ENCODE peak calls at places on chromosomes 5 and 9, in ten cellular contexts. H is A549, N is fibroblast of lung, T is endothelial cell, U is coronary artery, F is K562, Z is H9, W is OCI-LY7, J is lung, G is cardiac muscle cell. R is an unnamed sample.

GRCh38 chr5:33657181-33657580 is 216.4 kb downstream of the TARS1 start:
- DNase-seq in T (no peak), W (no peak), U (no peak), J (no peak), H (no peak), G (no peak), N (no peak), F (no peak), Z (no peak), R (no peak)

GRCh38 chr9:121169094-121169601 is 32.5 kb downstream of the RAB14 start:
- DNase-seq in Z (no peak), T (peak), U (no peak), H (peak), W (peak), G (peak), N (no peak), F (peak), J (no peak), R (no peak)

GRCh38 chr9:111621895-111622480 is 9.1 kb upstream of the DNAJC25 start:
- DNase-seq in H (peak), W (peak), N (peak), F (peak), T (peak), Z (no peak), G (no peak), J (no peak), U (no peak), R (no peak)

GRCh38 chr5:126589536-126590297 is 5.3 kb downstream of the ALDH7A1 start:
- DNase-seq in F (no peak), Z (no peak), T (no peak), N (no peak), U (no peak), W (no peak), J (no peak), H (no peak), G (no peak), R (no peak)

GRCh38 chr5:67537439-67538342 is 341.1 kb upstream of the CD180 start:
- DNase-seq in G (peak), W (no peak), J (no peak), H (no peak), F (no peak), Z (no peak), T (no peak), N (no peak), U (no peak), R (no peak)

GRCh38 chr9:95515272-95516113 is 1.3 kb downstream of the PTCH1 start:
- DNase-seq in G (peak), N (no peak), Z (peak), F (no peak), U (no peak), H (no peak), W (peak), J (no peak), T (peak), R (no peak)

GRCh38 chr5:167233507-167233906 is 1057.9 kb upstream of the WWC1 start:
- DNase-seq in Z (no peak), F (no peak), U (no peak), J (no peak), T (no peak), N (peak), W (no peak), H (no peak), G (no peak), R (no peak)

GRCh38 chr9:115289757-115290208 is 171.8 kb upstream of the TNC start:
- DNase-seq in J (no peak), W (no peak), T (no peak), U (no peak), G (no peak), H (no peak), F (no peak), Z (no peak), N (peak), R (no peak)

GRCh38 chr9:72362118-72362531 is 2.9 kb downstream of the ZFAND5 start:
- DNase-seq in F (no peak), N (peak), W (no peak), J (no peak), G (no peak), U (no peak), Z (no peak), T (no peak), H (peak), R (no peak)

GRCh38 chr9:135198889-135199288 is 111.4 kb downstream of the OLFM1 start:
- DNase-seq in W (no peak), N (no peak), T (no peak), J (no peak), Z (peak), H (no peak), G (peak), F (no peak), U (no peak), R (no peak)

GRCh38 chr9:2336055-2336454 is 285.5 kb upstream of the VLDLR start:
- DNase-seq in T (no peak), N (no peak), G (peak), W (no peak), H (peak), Z (no peak), F (no peak), J (no peak), U (no peak), R (no peak)

DNA sequence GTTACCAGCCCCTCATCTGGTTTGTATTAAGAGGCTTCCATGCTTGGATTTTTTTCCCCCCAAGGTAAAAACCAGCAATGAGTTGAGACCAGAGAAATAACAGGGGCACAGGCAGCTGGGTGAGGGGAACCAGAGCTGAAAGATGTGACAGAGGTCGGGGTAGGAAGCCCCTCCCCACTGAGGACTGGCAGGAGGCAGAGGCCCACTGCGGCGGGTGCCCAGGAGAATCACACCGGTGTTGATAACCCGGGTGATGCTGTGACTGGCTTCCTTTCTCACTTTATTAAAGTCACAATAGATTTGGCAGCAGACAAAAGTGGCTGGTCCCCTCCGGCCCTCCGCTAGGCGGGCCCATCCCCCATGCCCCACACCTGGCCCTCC is 116.5 kb upstream of the PHYKPL start:
- DNase-seq in U (no peak), F (no peak), T (no peak), H (no peak), J (no peak), Z (no peak), G (no peak), N (no peak), W (no peak), R (no peak)
- TF ChIP-seq CTCF in U (no peak), F (no peak), T (no peak), H (no peak), J (no peak), Z (no peak), G (no peak), N (no peak), W (no peak), R (no peak)

GRCh38 chr9:70466976-70467551 is 52.6 kb upstream of the KLF9 start:
- DNase-seq in U (no peak), J (no peak), Z (no peak), W (no peak), T (no peak), G (no peak), H (no peak), F (no peak), N (peak), R (no peak)
- TF ChIP-seq CTCF in U (no peak), J (no peak), Z (no peak), W (no peak), T (no peak), G (peak), H (no peak), F (no peak), N (no peak), R (no peak)

GRCh38 chr5:154873791-154874331 is 15.4 kb downstream of the CNOT8 start:
- DNase-seq in H (no peak), W (no peak), G (no peak), N (no peak), J (no peak), U (no peak), T (no peak), F (no peak), Z (no peak), R (no peak)

GRCh38 chr5:154866841-154867240 is 8.4 kb downstream of the CNOT8 start:
- DNase-seq in H (no peak), J (no peak), F (no peak), U (no peak), W (no peak), G (no peak), N (peak), Z (no peak), T (no peak), R (no peak)

GRCh38 chr5:154865466-154866184 is 7.2 kb downstream of the CNOT8 start:
- DNase-seq in U (no peak), N (no peak), J (no peak), W (no peak), T (no peak), Z (no peak), H (no peak), G (no peak), F (no peak), R (no peak)

GRCh38 chr5:154871732-154872131 is 13.3 kb downstream of the CNOT8 start:
- DNase-seq in U (no peak), J (no peak), N (no peak), G (no peak), Z (no peak), T (no peak), H (no peak), W (no peak), F (no peak), R (no peak)

DNA sequence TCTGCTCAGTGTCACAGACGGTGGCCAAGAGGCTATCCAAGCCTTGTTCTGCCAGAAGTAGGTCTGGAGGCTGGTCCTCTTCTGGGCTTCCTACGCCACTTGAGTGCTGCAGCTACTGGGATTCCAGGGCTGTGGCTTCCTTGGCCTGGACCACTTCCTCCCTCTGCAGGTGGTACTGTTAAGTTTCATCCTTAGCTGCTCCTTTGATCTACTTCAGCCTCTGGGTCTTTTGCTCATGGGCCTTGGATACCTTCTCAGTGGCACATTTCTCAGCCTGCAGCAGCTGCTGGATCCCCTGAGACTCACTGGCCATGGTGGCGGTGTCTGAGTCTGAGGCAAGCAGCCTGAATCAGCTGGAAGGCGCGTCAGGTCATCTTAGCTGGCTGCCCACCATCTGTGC is 10.3 kb downstream of the CNOT8 start:
- DNase-seq in F (peak), G (peak), W (peak), Z (peak), J (no peak), H (peak), N (no peak), U (no peak), T (no peak), R (no peak)
- TF ChIP-seq CTCF in F (peak), G (peak), W (peak), Z (peak), J (no peak), H (peak), N (no peak), U (no peak), T (no peak), R (no peak)

GRCh38 chr9:34048730-34049629 is at the start of gene UBAP2:
- DNase-seq in G (peak), T (peak), Z (peak), N (peak), H (peak), J (peak), F (peak), U (peak), W (peak), R (peak)
- TF ChIP-seq CTCF in G (no peak), T (no peak), Z (no peak), N (no peak), H (no peak), J (no peak), F (no peak), U (no peak), W (no peak), R (peak)

GRCh38 chr5:137923856-137924255 is 34.6 kb downstream of the PKD2L2 start:
- DNase-seq in W (no peak), F (no peak), Z (no peak), T (no peak), N (peak), H (no peak), J (no peak), U (no peak), G (peak), R (no peak)
- TF ChIP-seq CTCF in W (peak), F (no peak), Z (no peak), T (no peak), N (peak), H (no peak), J (no peak), U (no peak), G (peak), R (no peak)

DNA sequence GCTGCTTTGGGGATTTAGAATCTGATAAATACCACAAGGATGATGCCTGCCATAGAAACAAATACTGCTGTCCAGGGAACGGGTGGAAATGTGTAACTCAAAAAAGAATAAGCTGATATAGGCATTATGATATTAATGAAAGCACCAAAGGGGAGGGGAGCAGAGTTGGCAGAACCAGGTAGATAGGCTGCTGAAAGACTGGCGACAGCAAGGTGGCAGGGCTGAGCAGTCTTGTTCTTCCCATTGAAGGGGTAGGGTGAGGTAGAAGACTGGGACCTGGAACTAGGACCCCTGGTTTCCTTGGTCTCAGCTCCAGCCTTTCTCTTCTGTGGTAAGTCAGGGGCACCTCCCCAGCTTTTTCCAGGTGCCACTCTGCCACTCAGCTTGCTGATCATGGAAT is 31.4 kb upstream of the TMOD1 start:
- DNase-seq in F (no peak), Z (peak), H (peak), N (no peak), U (no peak), W (peak), G (peak), J (no peak), T (no peak), R (no peak)
- TF ChIP-seq CTCF in F (peak), Z (peak), H (no peak), N (peak), U (no peak), W (peak), G (peak), J (no peak), T (no peak), R (no peak)

GRCh38 chr9:107158321-107158720 is 124.8 kb upstream of the RAD23B start:
- DNase-seq in U (no peak), N (peak), F (no peak), W (peak), T (peak), Z (peak), H (peak), J (no peak), G (peak), R (no peak)

GRCh38 chr9:107154291-107154690 is 128.8 kb upstream of the RAD23B start:
- DNase-seq in F (no peak), W (no peak), N (no peak), U (no peak), H (no peak), T (no peak), Z (no peak), G (no peak), J (no peak), R (no peak)

GRCh38 chr9:107154766-107155165 is 128.3 kb upstream of the RAD23B start:
- DNase-seq in J (no peak), G (no peak), T (no peak), W (no peak), Z (no peak), H (no peak), F (no peak), U (no peak), N (no peak), R (no peak)

GRCh38 chr9:107153336-107153735 is 129.7 kb upstream of the RAD23B start:
- DNase-seq in J (no peak), F (no peak), N (peak), T (no peak), G (no peak), Z (no peak), H (no peak), U (no peak), W (no peak), R (no peak)

DNA sequence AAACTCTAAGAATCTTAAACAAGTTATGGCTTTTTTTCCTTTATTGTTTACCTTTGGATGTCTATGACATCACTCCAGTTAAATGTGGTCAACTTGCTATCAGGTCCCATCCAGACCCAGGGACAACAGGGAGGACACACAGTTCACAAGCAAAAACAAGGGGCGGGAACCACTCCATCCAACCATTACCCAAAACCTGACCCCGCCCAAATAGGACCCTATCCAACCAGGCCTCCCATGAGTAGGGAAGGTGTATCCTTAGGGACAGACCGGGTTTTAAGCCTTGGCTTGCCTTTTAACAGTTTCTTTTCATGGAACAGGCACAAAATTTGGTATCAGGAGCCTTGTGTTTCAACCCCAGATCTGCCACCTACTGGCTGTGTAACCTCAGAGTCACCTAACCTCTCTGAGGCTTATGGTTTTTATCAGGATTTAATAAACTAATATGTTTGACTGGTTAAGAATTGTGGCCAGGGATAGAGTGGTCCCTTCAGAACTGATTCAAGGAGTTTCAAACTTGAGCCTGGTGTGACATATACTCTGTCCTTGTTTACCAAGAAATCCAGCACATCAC is 127.7 kb upstream of the RAD23B start:
- DNase-seq in N (no peak), F (no peak), Z (peak), J (no peak), U (no peak), T (no peak), G (no peak), W (peak), H (no peak), R (no peak)
- TF ChIP-seq CTCF in N (no peak), F (no peak), Z (peak), J (no peak), U (no peak), T (no peak), G (peak), W (peak), H (no peak), R (peak)

GRCh38 chr9:33718987-33719386 is 76.4 kb upstream of the PRSS3 start:
- DNase-seq in J (peak), U (no peak), F (no peak), W (no peak), H (no peak), Z (no peak), N (peak), T (no peak), G (no peak), R (no peak)

GRCh38 chr9:33719581-33720374 is 75.6 kb upstream of the PRSS3 start:
- DNase-seq in H (peak), N (no peak), F (peak), W (peak), J (no peak), Z (peak), U (no peak), T (peak), G (peak), R (no peak)

GRCh38 chr9:33722359-33722675 is 73.0 kb upstream of the PRSS3 start:
- DNase-seq in J (no peak), Z (no peak), U (no peak), T (no peak), H (no peak), W (no peak), F (no peak), N (no peak), G (no peak), R (no peak)

GRCh38 chr9:33721674-33722358 is 73.5 kb upstream of the PRSS3 start:
- DNase-seq in J (peak), F (peak), W (peak), G (peak), T (peak), H (peak), U (peak), Z (peak), N (peak), R (peak)
- TF ChIP-seq CTCF in J (peak), F (peak), W (peak), G (peak), T (peak), H (peak), U (peak), Z (peak), N (peak), R (peak)

R was measured in osteocyte.